ENCODE peak calls at places on chromosomes 16 and 17, in six cellular contexts. G is GM12864, C is body of pancreas, F is bronchial epithelial cell, T is cardiac fibroblast, W is AG04449. S is an unnamed sample.

GRCh38 chr17:71163121-71163812 is 957.6 kb upstream of the SOX9 start:
- DNase-seq in G (no peak), C (peak; percentile 77), F (peak; percentile 15), T (no peak), W (no peak), S (no peak)

GRCh38 chr17:47899643-47900042 is 3.6 kb downstream of the SP2 start:
- DNase-seq in G (no peak), C (no peak), F (no peak), T (no peak), W (no peak), S (no peak)

GRCh38 chr16:66588981-66589713 is 9.9 kb downstream of the CMTM2 start:
- DNase-seq in G (no peak), C (no peak), F (no peak), T (peak; percentile 43), W (no peak), S (no peak)

GRCh38 chr16:54987081-54987480 is 56.4 kb downstream of the IRX5 start:
- DNase-seq in G (no peak), C (no peak), F (no peak), T (no peak), W (no peak), S (no peak)

GRCh38 chr17:15319461-15319860 is 21.9 kb downstream of the TEKT3 start:
- DNase-seq in G (no peak), C (no peak), F (no peak), T (no peak), W (no peak), S (no peak)

GRCh38 chr16:62573466-62573865 is 537.2 kb upstream of the CDH8 start:
- DNase-seq in G (no peak), C (no peak), F (no peak), T (no peak), W (no peak), S (no peak)

GRCh38 chr17:28125530-28126382 is 83.3 kb downstream of the NLK start:
- DNase-seq in G (no peak), C (peak; percentile 18), F (no peak), T (no peak), W (no peak), S (no peak)

GRCh38 chr17:43356999-43357398 is 41.8 kb upstream of the ARL4D start:
- DNase-seq in G (no peak), C (no peak), F (peak; percentile 93), T (peak; percentile 92), W (peak; percentile 71), S (no peak)

GRCh38 chr16:353404-354285 is 1.1 kb upstream of the AXIN1 start:
- DNase-seq in G (no peak), C (no peak), F (peak; percentile 13), T (no peak), W (no peak), S (no peak)

GRCh38 chr16:3216263-3216640 is 18.7 kb downstream of the ZNF200 start:
- DNase-seq in G (no peak), C (no peak), F (no peak), T (no peak), W (no peak), S (no peak)

GRCh38 chr17:17812211-17813054 is 24.4 kb downstream of the SREBF1 start:
- DNase-seq in G (no peak), C (peak; percentile 79), F (peak; percentile 40), T (peak; percentile 70), W (no peak), S (no peak)

GRCh38 chr16:1859650-1860049 is 12.3 kb downstream of the MEIOB start:
- DNase-seq in G (no peak), C (no peak), F (no peak), T (no peak), W (no peak), S (no peak)

GRCh38 chr16:25838724-25839186 is 147.0 kb downstream of the HS3ST4 start:
- DNase-seq in G (peak; percentile 12), C (peak; percentile 27), F (peak; percentile 22), T (peak; percentile 62), W (peak; percentile 3), S (peak; percentile 16)

GRCh38 chr17:82402865-82403264 is 15.3 kb upstream of the HEXD start:
- DNase-seq in G (no peak), C (no peak), F (no peak), T (no peak), W (no peak), S (no peak)

GRCh38 chr16:19179890-19180490 is 11.9 kb downstream of the SYT17 start:
- DNase-seq in G (no peak), C (peak; percentile 61), F (peak; percentile 37), T (peak; percentile 52), W (no peak), S (peak; percentile 1)

GRCh38 chr17:78558181-78558850 is 18.9 kb downstream of the DNAH17 start:
- DNase-seq in G (no peak), C (no peak), F (no peak), T (peak; percentile 39), W (no peak), S (no peak)

GRCh38 chr17:33989357-33990148 is 265.5 kb upstream of the CCL2 start:
- DNase-seq in G (no peak), C (no peak), F (no peak), T (no peak), W (no peak), S (no peak)

GRCh38 chr16:87484487-87485331 is 8.1 kb downstream of the ZCCHC14 start:
- DNase-seq in G (no peak), C (no peak), F (peak; percentile 64), T (no peak), W (no peak), S (no peak)

GRCh38 chr17:27536781-27537180 is 80.5 kb downstream of the KSR1 start:
- DNase-seq in G (no peak), C (no peak), F (no peak), T (no peak), W (no peak), S (no peak)

GRCh38 chr16:51526622-51527021 is 375.6 kb upstream of the SALL1 start:
- DNase-seq in G (no peak), C (no peak), F (no peak), T (no peak), W (no peak), S (no peak)

GRCh38 chr16:57533618-57534336 is 2.6 kb downstream of the CCDC102A start:
- DNase-seq in G (no peak), C (peak; percentile 32), F (no peak), T (no peak), W (no peak), S (no peak)

GRCh38 chr17:18185832-18186231 is 2.2 kb downstream of the ALKBH5 start:
- DNase-seq in G (no peak), C (no peak), F (no peak), T (peak; percentile 54), W (no peak), S (no peak)

GRCh38 chr17:64343833-64344637 is 46.6 kb downstream of the PECAM1 start:
- DNase-seq in G (no peak), C (peak; percentile 50), F (peak; percentile 31), T (peak; percentile 99), W (peak; percentile 24), S (peak; percentile 75)
- TF ChIP-seq CTCF in G (no peak), C (no peak), F (no peak), T (peak; percentile 3), W (no peak), S (peak; percentile 18)

GRCh38 chr16:30558789-30559377 is 709 bp upstream of the ZNF764 start:
- DNase-seq in G (no peak), C (no peak), F (no peak), T (no peak), W (no peak), S (no peak)

GRCh38 chr16:30559690-30560089 is 1.5 kb upstream of the ZNF764 start:
- DNase-seq in G (no peak), C (no peak), F (no peak), T (no peak), W (no peak), S (no peak)

GRCh38 chr16:30557397-30557949 is 701 bp downstream of the ZNF764 start:
- DNase-seq in G (no peak), C (no peak), F (no peak), T (no peak), W (no peak), S (no peak)

GRCh38 chr16:30555848-30556473 is 2.2 kb downstream of the ZNF764 start:
- DNase-seq in G (no peak), C (no peak), F (no peak), T (no peak), W (no peak), S (no peak)

DNA sequence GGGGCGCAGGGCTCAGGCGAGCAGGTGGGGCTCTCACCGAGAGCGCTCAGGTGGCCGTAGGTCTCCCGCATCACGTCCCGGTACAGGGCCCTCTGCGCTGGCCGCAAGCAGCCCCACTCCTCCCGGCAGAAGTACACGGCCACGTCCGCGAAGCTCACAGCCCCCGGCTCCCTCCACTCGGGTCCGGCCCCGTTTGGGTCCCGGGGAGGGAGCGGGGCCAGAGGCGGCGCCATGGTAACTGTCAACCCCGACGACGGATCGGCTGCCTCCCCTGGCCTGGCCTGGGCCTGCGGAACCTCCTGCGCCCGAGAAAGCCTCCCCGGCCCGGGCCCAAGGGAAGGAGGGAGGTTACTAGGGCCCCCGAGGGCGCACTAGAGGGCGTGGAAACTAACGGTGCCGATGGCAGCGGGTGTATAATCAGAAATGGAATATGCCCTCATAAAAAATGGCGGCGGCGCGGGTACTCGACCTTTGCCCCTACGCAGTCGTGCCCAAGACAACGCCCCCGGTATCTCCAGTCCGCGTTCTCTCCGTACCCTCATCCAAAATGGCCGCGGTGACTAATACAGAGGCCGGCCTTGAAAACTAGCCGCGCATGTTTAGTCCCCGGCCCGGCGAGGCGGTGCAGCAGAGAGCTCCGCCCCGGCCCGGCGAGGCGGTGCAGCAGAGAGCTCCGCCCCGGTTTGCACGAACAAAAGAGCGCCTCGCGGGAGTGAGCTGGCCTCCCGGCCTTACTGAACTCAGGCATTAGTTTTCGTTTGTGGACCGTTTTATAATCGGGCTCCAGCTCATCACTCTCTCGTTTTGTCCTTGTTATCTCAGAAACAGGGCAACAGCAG is at the start of gene ZNF764:
- DNase-seq in G (peak; percentile 93), C (peak; percentile 98), F (peak; percentile 93), T (peak; percentile 99), W (peak; percentile 71), S (peak; percentile 72)
- H3K4me3 ChIP-seq in G (peak within 1 kb of the TSS; percentile 85), C (peak within 1 kb of the TSS; percentile 71), F (peak within 1 kb of the TSS; percentile 82), T (peak within 1 kb of the TSS; percentile 74), W (peak within 1 kb of the TSS; percentile 76), S (peak within 1 kb of the TSS; percentile 92)

GRCh38 chr17:11979795-11980194 is 17.5 kb downstream of the ZNF18 start:
- DNase-seq in G (no peak), C (no peak), F (no peak), T (no peak), W (no peak), S (no peak)

GRCh38 chr17:11986179-11986938 is 10.9 kb downstream of the ZNF18 start:
- DNase-seq in G (no peak), C (no peak), F (no peak), T (no peak), W (no peak), S (no peak)

GRCh38 chr17:11981862-11982261 is 15.4 kb downstream of the ZNF18 start:
- DNase-seq in G (no peak), C (no peak), F (no peak), T (no peak), W (no peak), S (no peak)

DNA sequence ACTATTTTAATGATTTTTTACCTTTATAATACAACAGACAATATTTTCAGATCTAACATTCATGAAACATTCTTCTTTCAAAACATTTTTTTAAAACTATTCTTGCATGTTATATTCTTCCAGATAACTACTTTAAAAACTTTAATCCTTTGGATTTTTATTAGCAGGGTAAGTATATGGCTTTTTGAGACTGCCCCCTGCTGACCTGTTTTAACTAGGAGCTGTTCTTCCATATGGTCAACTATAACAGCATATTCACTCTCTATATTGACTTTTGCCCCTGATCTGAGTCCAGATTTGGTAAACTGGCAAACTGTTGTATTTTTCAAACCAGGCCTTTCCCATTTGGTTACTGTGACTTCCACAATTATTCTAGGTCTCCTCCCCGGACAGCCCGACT is 16.5 kb downstream of the ZNF18 start:
- DNase-seq in G (no peak), C (no peak), F (peak; percentile 29), T (peak; percentile 37), W (no peak), S (no peak)
- TF ChIP-seq CTCF in G (peak; percentile 20), C (no peak), F (peak; percentile 30), T (peak; percentile 38), W (peak; percentile 11), S (peak; percentile 49)

GRCh38 chr17:8445536-8445935 is 9.9 kb downstream of the NDEL1 start:
- DNase-seq in G (no peak), C (no peak), F (no peak), T (no peak), W (no peak), S (no peak)
- H3K4me3 ChIP-seq in G (no peak overlapping the region), C (no peak overlapping the region), F (no peak overlapping the region), T (no peak overlapping the region), W (no peak overlapping the region), S (no peak overlapping the region)

S was measured in epithelial cell of proximal tubule.